ENCODE peak calls at places on chromosomes 16 and 17, in seven cellular contexts. E is endodermal cell, I is Peyer's patch, H is AG04449, Y is GM13976, F is BJ, P is adrenal gland. B is an unnamed sample.

GRCh38 chr16:54066451-54067056 is 220.0 kb downstream of the IRX3 start:
- DNase-seq in P (no peak), Y (no peak), H (no peak), E (no peak), F (no peak), I (no peak), B (peak; percentile 34)

GRCh38 chr17:40485851-40486512 is 15.4 kb downstream of the TNS4 start:
- DNase-seq in F (peak; percentile 99), I (no peak), E (no peak), P (no peak), H (peak; percentile 98), Y (no peak), B (peak; percentile 98)

GRCh38 chr16:70691223-70692129 is 5.6 kb upstream of the MTSS2 start:
- DNase-seq in I (peak; percentile 33), E (no peak), Y (no peak), P (peak; percentile 97), F (peak; percentile 96), H (peak; percentile 94), B (peak; percentile 97)

GRCh38 chr16:1642148-1642547 is 30.0 kb downstream of the CRAMP1 start:
- DNase-seq in I (no peak), E (no peak), H (no peak), Y (no peak), P (no peak), F (no peak), B (no peak)

GRCh38 chr16:81457326-81458133 is 12.9 kb downstream of the CMIP start:
- DNase-seq in E (peak; percentile 69), F (peak; percentile 15), Y (no peak), H (no peak), P (peak; percentile 85), I (no peak), B (peak; percentile 76)

GRCh38 chr17:75899767-75900468 is 3.2 kb upstream of the TRIM65 start:
- DNase-seq in F (no peak), H (no peak), Y (no peak), P (no peak), I (no peak), E (peak; percentile 49), B (no peak)

GRCh38 chr17:2796164-2797140 is at the start of gene RAP1GAP2:
- DNase-seq in P (no peak), H (no peak), E (peak; percentile 66), Y (no peak), I (peak; percentile 78), F (no peak), B (no peak)

GRCh38 chr17:58513913-58514794 is at the start of gene MTMR4:
- DNase-seq in Y (peak; percentile 93), I (peak; percentile 78), H (no peak), E (peak; percentile 98), P (peak; percentile 89), F (no peak), B (peak; percentile 91)

GRCh38 chr16:17481741-17482140 is 11.0 kb upstream of the XYLT1 start:
- DNase-seq in P (no peak), Y (no peak), E (no peak), F (no peak), I (no peak), H (no peak), B (no peak)

GRCh38 chr16:83762141-83763024 is 45.4 kb upstream of the HSBP1 start:
- DNase-seq in Y (no peak), P (no peak), H (no peak), E (no peak), I (no peak), F (no peak), B (no peak)

GRCh38 chr16:65312071-65312470 is 190.2 kb upstream of the CDH11 start:
- DNase-seq in H (no peak), P (no peak), I (no peak), E (no peak), F (no peak), Y (no peak), B (peak; percentile 57)

GRCh38 chr17:30021708-30022317 is 80.4 kb downstream of the EFCAB5 start:
- DNase-seq in F (no peak), Y (peak; percentile 45), E (peak; percentile 71), P (peak; percentile 34), H (no peak), I (peak; percentile 43), B (peak; percentile 24)

GRCh38 chr17:57404073-57404472 is 147.8 kb downstream of the MSI2 start:
- DNase-seq in E (no peak), P (no peak), H (no peak), Y (peak; percentile 55), F (no peak), I (no peak), B (no peak)

GRCh38 chr16:22973451-22973991 is 159.6 kb downstream of the HS3ST2 start:
- DNase-seq in H (no peak), Y (no peak), F (no peak), I (no peak), P (no peak), E (no peak), B (no peak)

GRCh38 chr17:12047977-12048376 is 27.3 kb downstream of the MAP2K4 start:
- DNase-seq in H (no peak), F (no peak), E (no peak), I (no peak), P (no peak), Y (no peak), B (no peak)

GRCh38 chr17:42617956-42618431 is 8.5 kb downstream of the TUBG1 start:
- DNase-seq in P (no peak), Y (peak; percentile 43), H (no peak), E (no peak), F (no peak), I (no peak), B (no peak)

GRCh38 chr17:45837187-45837586 is 7.5 kb upstream of the SPPL2C start:
- DNase-seq in E (peak; percentile 76), I (no peak), H (no peak), P (no peak), Y (no peak), F (no peak), B (no peak)

GRCh38 chr17:34311291-34311690 is 7.9 kb upstream of the CCL8 start:
- DNase-seq in P (no peak), F (no peak), H (no peak), I (no peak), Y (no peak), E (no peak), B (no peak)

GRCh38 chr16:8761078-8761477 is 36.4 kb downstream of the TMEM186 start:
- DNase-seq in H (no peak), E (peak; percentile 24), P (no peak), I (no peak), F (no peak), Y (no peak), B (no peak)

DNA sequence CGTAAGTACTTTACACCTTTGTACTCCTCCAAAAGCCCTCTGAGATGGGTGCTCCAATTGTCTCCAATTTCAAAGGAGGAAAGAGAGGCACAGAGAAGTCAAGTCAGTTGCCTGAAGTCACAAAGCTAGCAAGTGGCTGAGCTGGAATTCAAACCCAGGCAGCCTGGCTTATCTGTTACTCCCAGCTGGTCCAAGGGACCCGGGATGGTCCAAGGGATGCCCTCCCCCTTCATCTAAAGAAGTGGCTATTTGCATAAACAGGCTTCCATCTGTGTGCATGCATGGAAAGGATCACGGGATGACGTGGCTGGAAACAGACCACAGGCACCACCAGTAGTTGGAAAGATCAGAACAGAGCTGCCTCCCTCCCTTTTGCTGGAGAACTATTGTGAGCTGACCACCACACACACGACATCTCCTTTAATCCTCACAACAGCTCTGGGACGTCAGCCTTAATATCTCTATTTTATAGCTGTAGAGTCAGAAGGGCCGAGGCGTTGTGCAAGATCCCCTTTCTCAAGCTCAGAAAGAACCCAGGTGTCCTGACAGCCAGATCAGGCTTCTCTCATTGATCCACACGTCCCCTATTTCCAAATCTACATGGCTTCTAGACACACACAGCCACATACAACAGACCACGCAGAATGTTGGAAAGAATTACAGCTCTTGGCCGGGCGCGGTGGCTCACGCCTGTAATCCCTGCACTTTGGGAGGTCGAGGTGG is 10.9 kb upstream of the COL1A1 start:
- DNase-seq in P (no peak), I (no peak), H (no peak), Y (no peak), F (peak; percentile 80), E (no peak), B (peak; percentile 91)
- TF ChIP-seq CTCF in P (no peak), I (no peak), H (no peak), Y (no peak), F (no peak), E (no peak), B (no peak)

DNA sequence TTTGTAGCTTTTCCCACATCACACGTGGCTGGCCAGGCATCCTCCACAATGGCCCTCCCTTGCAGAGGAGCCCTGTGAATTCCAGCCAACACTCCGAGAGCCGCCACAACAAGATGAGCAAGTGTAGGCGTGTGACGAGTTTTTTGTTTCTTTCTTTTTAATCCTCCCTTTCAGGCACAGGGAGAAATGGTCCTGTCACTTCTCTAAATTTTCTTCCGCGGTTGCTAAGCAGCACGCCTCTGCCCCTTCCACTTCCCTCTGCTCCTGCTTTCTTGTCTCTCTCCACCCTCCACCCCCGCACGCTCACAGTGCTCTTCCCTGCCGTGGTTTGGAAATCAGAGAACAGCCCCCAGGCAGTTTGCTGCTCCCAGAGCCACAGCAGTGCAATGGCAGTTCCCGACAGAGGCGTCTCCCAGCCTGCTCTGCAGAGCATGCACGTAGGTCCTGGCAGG is 68.0 kb upstream of the MRTFB start:
- DNase-seq in P (peak; percentile 54), H (no peak), E (peak; percentile 86), I (peak; percentile 41), Y (peak; percentile 41), F (peak; percentile 53), B (peak; percentile 93)
- TF ChIP-seq CTCF in P (no peak), H (no peak), E (peak; percentile 44), I (no peak), Y (no peak), F (peak; percentile 24), B (no peak)

GRCh38 chr16:88309905-88310259 is 72.9 kb upstream of the ZNF469 start:
- DNase-seq in I (no peak), Y (no peak), P (no peak), E (no peak), H (no peak), F (no peak), B (no peak)
- TF ChIP-seq CTCF in I (no peak), Y (peak; percentile 19), P (no peak), E (peak; percentile 31), H (no peak), F (no peak), B (no peak)

DNA sequence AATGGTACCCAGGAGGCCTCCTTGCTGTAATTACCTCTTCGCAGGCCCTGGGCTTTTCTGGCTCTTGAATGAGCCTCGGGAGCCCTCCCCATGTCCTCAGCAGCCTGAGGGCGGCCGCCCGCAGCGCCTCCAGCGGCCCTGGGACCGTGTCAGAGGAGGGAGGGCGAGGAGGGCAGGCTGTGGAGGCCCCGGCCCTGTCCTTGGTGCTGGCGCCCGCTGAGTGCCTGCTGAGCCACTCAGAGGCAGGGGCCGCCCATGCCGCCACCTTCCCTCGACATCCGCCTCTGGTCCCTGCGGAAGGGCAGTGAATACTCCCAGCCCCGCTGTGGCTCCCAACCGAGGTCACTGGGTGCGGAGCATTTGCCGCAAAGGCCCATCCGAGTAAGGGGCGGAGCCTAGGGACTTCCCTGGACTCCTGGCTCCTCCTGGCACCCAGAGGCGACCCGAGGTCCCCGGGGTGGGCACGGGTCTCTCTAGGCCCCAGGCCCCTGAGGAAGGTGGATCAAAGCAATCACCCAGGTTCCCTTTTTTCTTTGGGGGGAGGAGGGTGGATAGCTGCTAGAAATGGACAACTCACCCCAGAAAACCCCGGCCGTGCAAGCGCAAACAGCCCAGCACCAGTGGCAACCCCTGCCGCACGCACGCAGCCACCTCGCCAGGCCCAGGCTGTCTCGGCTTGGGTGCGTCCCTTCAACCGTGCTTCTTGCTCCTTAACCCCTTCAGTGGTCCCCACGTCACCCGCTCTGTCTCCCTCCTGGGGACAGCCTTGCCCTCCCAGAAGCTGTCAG is 2.7 kb downstream of the RBFOX3 start:
- DNase-seq in I (no peak), P (peak; percentile 19), H (no peak), E (peak; percentile 96), F (no peak), Y (peak; percentile 59), B (peak; percentile 45)
- TF ChIP-seq CTCF in I (no peak), P (no peak), H (peak; percentile 16), E (peak; percentile 61), F (peak; percentile 17), Y (no peak), B (no peak)

B was measured in foreskin fibroblast.